ENCODE peak calls at places on chromosomes 6 and 20, in nine cellular contexts. J, C, A, W, V, Y, I, T and E are unnamed samples. For H3K4me1, the result is how much of the 10 kb centered on the place peaks cover.

GRCh38 chr6:38973178-38974057 is 75.2 kb upstream of the GLP1R start:
- DNase-seq in A (no peak), J (peak), I (no peak), T (no peak), C (peak), V (peak), Y (no peak), W (peak), E (no peak)

GRCh38 chr6:108353853-108354252 is 59.0 kb downstream of the AFG1L start:
- DNase-seq in Y (no peak), W (no peak), C (no peak), T (no peak), V (no peak), I (no peak), J (no peak), A (no peak), E (no peak)

GRCh38 chr20:63574829-63575720 is 1.0 kb upstream of the HELZ2 start:
- DNase-seq in A (no peak), T (no peak), V (no peak), I (no peak), C (peak), J (no peak), W (no peak), Y (no peak), E (no peak)

GRCh38 chr6:18390476-18390875 is 3.3 kb downstream of the RNF144B start:
- DNase-seq in T (no peak), I (no peak), V (no peak), A (no peak), J (no peak), Y (no peak), W (no peak), C (no peak), E (no peak)

GRCh38 chr6:72595812-72596211 is 26.1 kb upstream of the KCNQ5 start:
- DNase-seq in Y (no peak), C (no peak), I (no peak), W (no peak), J (no peak), V (no peak), T (no peak), A (no peak), E (no peak)

GRCh38 chr20:7113577-7114466 is 346.3 kb downstream of the BMP2 start:
- DNase-seq in A (peak), Y (no peak), I (no peak), V (peak), W (peak), J (no peak), T (no peak), C (peak), E (peak)

GRCh38 chr6:1596088-1596852 is 13.4 kb upstream of the FOXC1 start:
- DNase-seq in T (peak), V (peak), Y (peak), J (peak), A (peak), C (peak), W (peak), I (peak), E (peak)

GRCh38 chr20:25739615-25740320 is 43.1 kb upstream of the ZNF337 start:
- DNase-seq in A (no peak), C (peak), Y (no peak), I (no peak), J (peak), V (no peak), W (peak), T (no peak), E (no peak)

GRCh38 chr20:46112430-46113020 is 5.6 kb upstream of the CD40 start:
- DNase-seq in Y (no peak), V (peak), A (no peak), T (no peak), W (no peak), C (no peak), I (no peak), J (no peak), E (no peak)

GRCh38 chr20:48364055-48364454 is 463.7 kb downstream of the PREX1 start:
- DNase-seq in I (no peak), W (no peak), V (no peak), A (no peak), Y (no peak), C (no peak), T (no peak), J (no peak), E (no peak)

GRCh38 chr20:57150559-57150958 is 115.9 kb downstream of the BMP7 start:
- DNase-seq in V (no peak), T (no peak), J (no peak), I (no peak), A (no peak), W (no peak), Y (no peak), C (no peak), E (no peak)

GRCh38 chr20:57156050-57156770 is 110.2 kb downstream of the BMP7 start:
- DNase-seq in J (no peak), W (no peak), C (no peak), V (no peak), I (no peak), Y (no peak), A (no peak), T (peak), E (no peak)

GRCh38 chr20:57155415-57155814 is 111.0 kb downstream of the BMP7 start:
- DNase-seq in Y (no peak), J (no peak), V (no peak), W (no peak), C (no peak), A (no peak), T (no peak), I (no peak), E (no peak)

GRCh38 chr20:57157106-57157691 is 109.2 kb downstream of the BMP7 start:
- DNase-seq in A (no peak), I (no peak), W (no peak), V (no peak), C (no peak), T (peak), J (no peak), Y (no peak), E (peak)

GRCh38 chr20:57153238-57153905 is 113.1 kb downstream of the BMP7 start:
- DNase-seq in A (no peak), T (no peak), C (no peak), I (no peak), Y (no peak), J (no peak), W (no peak), V (no peak), E (no peak)
- H3K4me1 ChIP-seq in A (under half), T (under half), C (under half), I (under half), Y (under half), J (under half), W (under half), V (under half), E (under half)

DNA sequence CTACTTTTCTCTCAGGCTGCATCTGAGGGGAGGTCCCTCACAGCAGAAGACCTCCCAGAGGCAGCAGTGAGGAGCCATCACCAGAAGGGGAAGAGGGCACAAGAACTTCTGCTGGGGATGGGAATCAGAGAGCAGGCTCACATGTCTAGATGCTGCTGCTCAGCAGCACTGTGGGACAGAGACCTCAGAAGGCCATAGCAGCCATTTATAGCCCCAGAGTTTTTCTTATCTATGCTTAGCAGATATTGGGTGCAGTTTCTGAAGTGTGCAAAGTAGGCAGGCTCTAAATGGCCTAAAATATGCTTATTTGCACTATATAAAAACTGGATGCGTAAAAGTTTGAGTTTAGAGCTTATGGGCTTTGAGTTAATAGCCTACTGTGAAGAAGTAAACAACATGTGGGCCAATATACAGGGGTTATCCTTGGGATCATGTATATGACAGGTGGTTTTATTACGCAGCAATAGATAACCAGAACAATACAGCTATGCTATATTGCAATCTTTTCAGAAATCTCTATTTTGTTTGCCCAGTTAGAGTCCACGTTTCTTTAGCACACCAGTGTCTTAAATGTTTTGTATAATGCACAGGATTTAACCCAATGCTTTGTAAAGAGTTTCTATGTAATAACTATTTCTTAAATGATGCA is 60.2 kb upstream of the TMEM244 start:
- DNase-seq in A (no peak), T (no peak), W (no peak), I (no peak), C (no peak), J (no peak), Y (no peak), V (no peak), E (no peak)
- H3K4me1 ChIP-seq in A (under half), T (under half), W (under half), I (under half), C (under half), J (under half), Y (under half), V (under half), E (under half)

DNA sequence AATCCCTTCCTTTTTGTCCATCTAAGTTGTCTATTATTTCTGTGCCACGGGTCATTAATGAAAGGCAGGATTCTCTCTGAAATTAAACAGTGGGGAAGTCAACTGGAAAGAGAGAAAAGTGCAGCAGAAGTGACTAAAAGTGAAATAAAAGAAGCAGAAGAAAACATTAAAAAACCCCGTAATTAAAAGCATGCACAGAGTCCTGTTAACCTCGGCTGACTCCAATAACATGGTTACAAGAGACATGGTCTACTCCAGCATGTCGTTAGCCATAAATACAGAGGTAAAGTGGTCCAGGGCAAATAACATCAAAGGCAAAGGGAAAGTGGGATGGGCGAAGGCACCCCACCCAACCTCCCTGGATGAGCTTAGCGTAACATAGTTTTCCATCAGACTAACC is 13.1 kb upstream of the MOXD1 start:
- DNase-seq in C (no peak), T (no peak), J (no peak), I (no peak), A (no peak), V (no peak), W (no peak), Y (no peak), E (no peak)
- H3K4me1 ChIP-seq in C (under half), T (under half), J (under half), I (under half), A (under half), V (under half), W (under half), Y (under half), E (under half)

DNA sequence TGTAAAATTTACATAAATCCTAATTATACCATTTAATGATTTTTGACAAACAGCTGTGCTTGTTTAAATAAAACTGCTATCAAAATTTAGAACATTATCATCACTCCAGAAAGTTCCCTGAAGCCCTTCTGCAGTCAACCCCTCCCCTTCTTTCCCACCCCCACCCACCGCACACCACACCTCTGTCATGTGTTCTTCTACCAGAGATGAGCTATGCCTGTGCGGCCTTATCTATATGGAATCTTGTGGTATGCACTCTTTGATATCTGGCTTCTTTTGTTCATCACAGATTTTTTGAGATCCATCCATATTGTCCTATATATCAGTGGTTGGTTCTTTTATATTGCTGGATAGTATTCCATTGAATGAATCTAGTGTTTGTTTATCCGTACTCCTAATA is 7.2 kb downstream of the MYLIP start:
- DNase-seq in T (no peak), W (no peak), V (no peak), J (peak), I (no peak), C (no peak), A (no peak), Y (no peak), E (no peak)
- H3K4me1 ChIP-seq in T (half or more), W (half or more), V (under half), J (half or more), I (under half), C (under half), A (half or more), Y (under half), E (half or more)

DNA sequence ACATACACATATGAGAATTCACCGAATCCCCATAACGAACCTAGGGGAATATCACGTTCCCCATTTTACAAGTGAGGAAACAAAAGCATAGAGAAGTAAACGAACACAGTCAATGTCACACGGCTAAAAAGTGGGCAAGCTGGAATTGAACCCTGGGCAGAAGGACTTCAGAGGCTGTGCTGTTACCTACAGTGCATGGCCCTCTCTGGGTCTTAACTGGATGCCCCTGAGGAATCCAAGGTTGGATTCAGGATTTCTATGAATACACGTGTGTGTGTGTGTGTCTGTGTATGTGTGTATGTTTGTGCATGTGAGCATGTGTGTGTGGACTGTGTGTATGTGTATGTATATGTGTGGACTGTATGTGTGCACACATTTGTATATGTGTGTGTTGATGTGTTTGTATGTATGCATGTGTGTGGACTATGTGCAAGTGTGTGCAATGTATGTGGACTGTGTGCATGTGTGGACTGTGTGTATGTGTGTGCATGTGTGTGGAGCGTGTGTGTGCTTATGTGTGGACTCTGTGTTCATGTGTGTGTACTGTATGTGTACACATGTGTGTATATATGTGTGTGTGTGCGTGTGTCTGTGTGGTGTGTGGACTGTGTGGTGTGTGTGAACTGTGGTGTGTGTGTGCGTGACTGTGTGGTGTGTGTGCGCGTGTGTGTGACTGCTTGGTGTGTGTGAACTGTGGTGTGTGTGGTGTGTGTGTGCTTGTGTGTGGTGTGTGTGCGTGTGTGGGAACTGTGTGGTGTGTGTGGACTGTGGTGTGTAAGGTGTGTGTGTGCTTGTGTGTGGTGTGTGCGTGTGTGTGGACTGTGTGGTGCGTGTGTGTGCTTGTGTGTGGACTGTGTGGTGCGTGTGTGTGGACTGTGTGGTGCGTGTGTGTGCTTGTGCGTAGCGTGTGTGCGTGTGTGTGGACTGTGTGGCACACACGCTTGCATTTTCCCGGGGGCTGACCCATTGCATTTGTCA is 49.0 kb downstream of the HNF4A start:
- DNase-seq in W (no peak), V (no peak), I (peak), C (no peak), Y (no peak), A (no peak), J (no peak), T (no peak), E (no peak)
- H3K4me1 ChIP-seq in W (under half), V (under half), I (under half), C (under half), Y (under half), A (under half), J (under half), T (under half), E (under half)

GRCh38 chr6:160058603-160059215 is 62.9 kb upstream of the SLC22A1 start:
- DNase-seq in J (no peak), T (no peak), W (no peak), V (no peak), Y (no peak), C (no peak), I (no peak), A (no peak), E (no peak)
- H3K4me1 ChIP-seq in J (under half), T (under half), W (under half), V (under half), Y (under half), C (under half), I (under half), A (under half), E (under half)

GRCh38 chr6:35026434-35027222 is 114.5 kb downstream of the TCP11 start:
- DNase-seq in Y (no peak), T (no peak), I (peak), J (no peak), A (no peak), V (no peak), C (no peak), W (peak), E (no peak)

GRCh38 chr6:35027807-35028206 is 113.3 kb downstream of the TCP11 start:
- DNase-seq in W (no peak), I (no peak), V (no peak), A (no peak), J (no peak), T (no peak), Y (no peak), C (no peak), E (no peak)

GRCh38 chr6:35025241-35026188 is 115.6 kb downstream of the TCP11 start:
- DNase-seq in T (no peak), W (peak), V (no peak), Y (no peak), A (no peak), I (no peak), C (no peak), J (no peak), E (no peak)

GRCh38 chr6:35031611-35032529 is 109.3 kb downstream of the TCP11 start:
- DNase-seq in W (no peak), T (no peak), A (no peak), J (no peak), I (no peak), Y (no peak), C (no peak), V (no peak), E (no peak)

DNA sequence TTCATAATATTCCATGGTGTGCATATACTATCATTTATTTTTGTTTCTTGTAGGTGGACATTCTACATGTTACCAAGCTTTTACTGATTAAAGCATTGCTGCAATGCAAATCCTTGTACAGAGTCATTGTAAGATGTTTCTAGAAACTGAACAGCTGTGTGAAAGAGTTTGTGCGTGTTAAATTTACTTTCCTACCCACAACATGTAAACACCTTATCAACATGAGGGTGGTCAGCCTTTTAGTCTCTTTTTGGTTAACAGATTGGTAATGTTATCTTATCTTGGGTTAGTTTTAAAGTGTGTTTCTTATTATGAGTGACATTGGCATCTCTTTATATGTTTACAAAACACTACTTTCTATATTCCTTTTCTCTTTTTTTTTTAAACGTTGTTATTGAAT is 112.4 kb downstream of the TCP11 start:
- DNase-seq in Y (no peak), V (no peak), A (no peak), W (no peak), T (no peak), C (no peak), J (no peak), I (no peak), E (no peak)
- H3K4me1 ChIP-seq in Y (under half), V (under half), A (under half), W (under half), T (half or more), C (under half), J (under half), I (under half), E (half or more)

GRCh38 chr20:19661717-19662637 is 96.1 kb upstream of the RIN2 start:
- DNase-seq in W (peak), C (peak), V (peak), J (peak), I (peak), T (peak), A (peak), Y (peak), E (peak)

GRCh38 chr20:19659468-19659867 is 98.6 kb upstream of the RIN2 start:
- DNase-seq in V (no peak), T (no peak), C (no peak), I (no peak), A (no peak), Y (no peak), W (peak), J (no peak), E (no peak)

GRCh38 chr20:19660808-19661378 is 97.2 kb upstream of the RIN2 start:
- DNase-seq in I (no peak), Y (no peak), V (no peak), T (no peak), W (no peak), J (no peak), A (no peak), C (no peak), E (no peak)

GRCh38 chr20:19654906-19655305 is 103.2 kb upstream of the RIN2 start:
- DNase-seq in J (no peak), I (no peak), A (no peak), Y (no peak), C (no peak), V (no peak), W (no peak), T (no peak), E (no peak)

GRCh38 chr20:19658137-19658536 is 99.9 kb upstream of the RIN2 start:
- DNase-seq in W (no peak), A (peak), Y (no peak), V (no peak), T (no peak), J (no peak), I (no peak), C (no peak), E (no peak)
- H3K4me1 ChIP-seq in W (under half), A (under half), Y (under half), V (under half), T (under half), J (under half), I (under half), C (under half), E (under half)